ENCODE peak calls at places on chromosomes 7 and 10, in four cellular contexts. F is foreskin fibroblast, C is NCI-H524, O is dorsolateral prefrontal cortex. M is an unnamed sample.
A peak's percentile ranks its signal among the peaks of the same experiment; 100 is the strongest.

GRCh38 chr10:47360419-47361040 is 12.4 kb downstream of the RBP3 start:
- DNase-seq in F (no peak), C (no peak), O (peak; percentile 1), M (no peak)

GRCh38 chr10:15585303-15585715 is 134.4 kb downstream of the ITGA8 start:
- DNase-seq in F (peak; percentile 37), C (peak; percentile 29), O (peak; percentile 37), M (peak; percentile 45)

GRCh38 chr10:35005868-35006267 is 84.3 kb downstream of the CUL2 start:
- DNase-seq in F (peak; percentile 97), C (no peak), O (no peak), M (no peak)

GRCh38 chr10:75858357-75858756 is 426.9 kb downstream of the LRMDA start:
- DNase-seq in F (no peak), C (no peak), O (no peak), M (no peak)

GRCh38 chr7:32158076-32158475 is 87.9 kb upstream of the PDE1C start:
- DNase-seq in F (no peak), C (no peak), O (no peak), M (no peak)

GRCh38 chr10:110305767-110306451 is 1.2 kb upstream of the SMNDC1 start:
- DNase-seq in F (peak; percentile 87), C (peak; percentile 2), O (no peak), M (peak; percentile 64)

GRCh38 chr7:44415510-44415909 is 74.9 kb downstream of the NUDCD3 start:
- DNase-seq in F (no peak), C (no peak), O (no peak), M (no peak)

GRCh38 chr7:142626420-142627035 is 122.7 kb upstream of the PRSS1 start:
- DNase-seq in F (no peak), C (peak; percentile 9), O (no peak), M (peak; percentile 47)

GRCh38 chr10:5506751-5507648 is 7.6 kb upstream of the CALML5 start:
- DNase-seq in F (no peak), C (no peak), O (no peak), M (no peak)

GRCh38 chr7:73742753-73743641 is 4.4 kb upstream of the ABHD11 start:
- DNase-seq in F (no peak), C (peak; percentile 23), O (no peak), M (no peak)

GRCh38 chr7:95365151-95365550 is 31.0 kb downstream of the PON3 start:
- DNase-seq in F (no peak), C (no peak), O (no peak), M (no peak)

GRCh38 chr7:35652124-35652523 is 42.8 kb downstream of the HERPUD2 start:
- DNase-seq in F (no peak), C (no peak), O (no peak), M (no peak)

GRCh38 chr10:1488970-1489548 is 248.3 kb downstream of the ADARB2 start:
- DNase-seq in F (no peak), C (no peak), O (no peak), M (peak; percentile 56)

GRCh38 chr10:19719320-19719719 is 96.9 kb upstream of the PLXDC2 start:
- DNase-seq in F (peak; percentile 63), C (no peak), O (no peak), M (no peak)

GRCh38 chr10:14560274-14560673 is 214.4 kb downstream of the FAM107B start:
- DNase-seq in F (peak; percentile 49), C (no peak), O (no peak), M (no peak)

GRCh38 chr7:106139253-106140251 is 27.4 kb upstream of the SYPL1 start:
- DNase-seq in F (peak; percentile 17), C (no peak), O (no peak), M (no peak)

GRCh38 chr10:27390681-27391080 is 113.4 kb upstream of the RAB18 start:
- DNase-seq in F (peak; percentile 33), C (no peak), O (no peak), M (no peak)

GRCh38 chr7:125118444-125118843 is 188.8 kb upstream of the POT1 start:
- DNase-seq in F (no peak), C (no peak), O (no peak), M (no peak)

M was measured in GM13976.